ENCODE peak calls at places on chromosomes 13 and 19, in nine cellular contexts. X is iPS-NIHi11; E is T-cell; V is HFFc6; U is stimulated activated CD8-positive, alpha-beta memory T cell treated with anti-CD3 and anti-CD28 coated beads, Interleukin-7, amount 100 ng/mL, for 24 hours; S is frontal cortex; N is K562; H is astrocyte of the spinal cord; W is NB4. P is an unnamed sample.

GRCh38 chr13:93709511-93710244 is 483.1 kb downstream of the GPC6 start:
- DNase-seq in X (no peak), E (no peak), V (no peak), U (no peak), S (no peak), N (no peak), H (peak; percentile 22), W (no peak), P (no peak)

GRCh38 chr13:38045278-38046048 is 175.9 kb upstream of the TRPC4 start:
- DNase-seq in X (peak; percentile 50), E (no peak), V (peak; percentile 30), U (no peak), S (no peak), N (peak; percentile 16), H (peak; percentile 37), W (peak; percentile 52), P (peak; percentile 69)

GRCh38 chr13:95153647-95154405 is 147.4 kb downstream of the ABCC4 start:
- DNase-seq in X (no peak), E (no peak), V (no peak), U (no peak), S (no peak), N (no peak), H (peak; percentile 25), W (peak; percentile 5), P (no peak)

GRCh38 chr13:30323524-30323923 is 16.2 kb upstream of the KATNAL1 start:
- DNase-seq in X (no peak), E (no peak), V (no peak), U (no peak), S (no peak), N (no peak), H (no peak), W (no peak), P (no peak)

GRCh38 chr13:20525601-20526544 is at the start of gene CRYL1:
- DNase-seq in X (peak; percentile 84), E (peak; percentile 75), V (peak; percentile 43), U (peak; percentile 38), S (peak; percentile 77), N (peak; percentile 86), H (peak; percentile 50), W (peak; percentile 89), P (peak; percentile 77)

GRCh38 chr19:42816901-42817300 is 51.4 kb upstream of the PSG8 start:
- DNase-seq in X (no peak), E (no peak), V (peak; percentile 12), U (no peak), S (no peak), N (no peak), H (no peak), W (no peak), P (no peak)

GRCh38 chr19:53813996-53814395 is 10.1 kb downstream of the NLRP12 start:
- DNase-seq in X (no peak), E (no peak), V (peak; percentile 89), U (no peak), S (no peak), N (no peak), H (no peak), W (peak; percentile 21), P (no peak)

GRCh38 chr19:16161848-16162247 is 11.5 kb downstream of the CIB3 start:
- DNase-seq in X (no peak), E (no peak), V (peak; percentile 70), U (no peak), S (no peak), N (no peak), H (peak; percentile 83), W (no peak), P (no peak)

GRCh38 chr13:98965325-98965724 is 12.5 kb downstream of the DOCK9 start:
- DNase-seq in X (no peak), E (no peak), V (no peak), U (no peak), S (no peak), N (no peak), H (no peak), W (no peak), P (no peak)

GRCh38 chr19:2820112-2820702 is 539 bp downstream of the ZNF554 start:
- DNase-seq in X (no peak), E (no peak), V (no peak), U (no peak), S (peak; percentile 32), N (no peak), H (no peak), W (peak; percentile 24), P (peak; percentile 77)

GRCh38 chr19:31154021-31154420 is 195.2 kb downstream of the TSHZ3 start:
- DNase-seq in X (no peak), E (no peak), V (peak; percentile 37), U (no peak), S (no peak), N (no peak), H (peak; percentile 63), W (no peak), P (no peak)

GRCh38 chr19:39924389-39924788 is 10.0 kb downstream of the FCGBP start:
- DNase-seq in X (no peak), E (no peak), V (no peak), U (no peak), S (no peak), N (no peak), H (no peak), W (no peak), P (peak; percentile 13)

GRCh38 chr13:27076411-27076810 is 95.2 kb downstream of the USP12 start:
- DNase-seq in X (no peak), E (no peak), V (no peak), U (no peak), S (no peak), N (no peak), H (no peak), W (no peak), P (no peak)

GRCh38 chr13:110124201-110124600 is 182.8 kb downstream of the COL4A1 start:
- DNase-seq in X (no peak), E (no peak), V (no peak), U (no peak), S (no peak), N (no peak), H (no peak), W (no peak), P (no peak)

GRCh38 chr13:98162935-98163334 is 14.1 kb downstream of the RNF113B start:
- DNase-seq in X (no peak), E (no peak), V (no peak), U (no peak), S (no peak), N (no peak), H (no peak), W (no peak), P (no peak)

GRCh38 chr13:93922063-93922462 is 557.4 kb downstream of the DCT start:
- DNase-seq in X (no peak), E (no peak), V (no peak), U (no peak), S (no peak), N (no peak), H (no peak), W (no peak), P (no peak)

P was measured in endodermal cell.